ENCODE peak calls at places on chromosomes 13 and 19, in five cellular contexts. Q is GM23338, B is HepG2, R is K562, V is H1. H is an unnamed sample.

GRCh38 chr19:40807147-40808020 is 8.4 kb downstream of the EGLN2 start:
- DNase-seq in Q (peak), B (peak), R (no peak), V (peak), H (no peak)

GRCh38 chr19:34459614-34460013 is 21.9 kb upstream of the WTIP start:
- DNase-seq in Q (no peak), B (no peak), R (no peak), V (no peak), H (no peak)

GRCh38 chr13:102045713-102046112 is 356.1 kb downstream of the FGF14 start:
- DNase-seq in Q (peak), B (no peak), R (no peak), V (no peak), H (no peak)

GRCh38 chr13:97279913-97280312 is 57.8 kb downstream of the MBNL2 start:
- DNase-seq in Q (no peak), B (no peak), R (no peak), V (no peak), H (no peak)

GRCh38 chr19:33486936-33487793 is 34.4 kb downstream of the PEPD start:
- DNase-seq in Q (no peak), B (no peak), R (no peak), V (no peak), H (no peak)

GRCh38 chr19:42276821-42277220 is 7.8 kb downstream of the CIC start:
- DNase-seq in Q (no peak), B (no peak), R (no peak), V (no peak), H (no peak)

GRCh38 chr13:110869231-110869804 is 45.6 kb downstream of the ANKRD10 start:
- DNase-seq in Q (peak), B (no peak), R (peak), V (no peak), H (no peak)

GRCh38 chr13:41139296-41139966 is 6.8 kb upstream of the KBTBD6 start:
- DNase-seq in Q (no peak), B (no peak), R (no peak), V (no peak), H (no peak)

GRCh38 chr13:23792680-23793079 is 96.5 kb downstream of the MIPEP start:
- DNase-seq in Q (no peak), B (no peak), R (no peak), V (no peak), H (no peak)

GRCh38 chr19:12035220-12036172 is at the start of gene ZNF433:
- DNase-seq in Q (peak), B (peak), R (peak), V (peak), H (no peak)

GRCh38 chr13:113884821-113885220 is 20.9 kb upstream of the GAS6 start:
- DNase-seq in Q (no peak), B (no peak), R (no peak), V (no peak), H (no peak)

GRCh38 chr19:29121684-29122083 is 91.3 kb downstream of the UQCRFS1 start:
- DNase-seq in Q (peak), B (no peak), R (peak), V (peak), H (no peak)

GRCh38 chr13:37075164-37075563 is 15.7 kb upstream of the SUPT20H start:
- DNase-seq in Q (peak), B (no peak), R (no peak), V (no peak), H (no peak)

GRCh38 chr13:28100149-28101121 is at the start of gene FLT3:
- DNase-seq in Q (peak), B (no peak), R (no peak), V (peak), H (no peak)

GRCh38 chr13:29270536-29271045 is 324.9 kb downstream of the SLC7A1 start:
- DNase-seq in Q (no peak), B (no peak), R (no peak), V (no peak), H (no peak)

GRCh38 chr13:45851171-45851889 is at the start of gene SIAH3:
- DNase-seq in Q (peak), B (no peak), R (no peak), V (peak), H (no peak)

GRCh38 chr19:12838182-12838890 is at the start of gene MAST1:
- DNase-seq in Q (peak), B (no peak), R (peak), V (peak), H (no peak)

GRCh38 chr13:109119886-109120285 is 490.5 kb downstream of the MYO16 start:
- DNase-seq in Q (no peak), B (no peak), R (no peak), V (no peak), H (no peak)

GRCh38 chr13:106184778-106185177 is 350.7 kb downstream of the EFNB2 start:
- DNase-seq in Q (no peak), B (no peak), R (no peak), V (no peak), H (no peak)

GRCh38 chr19:44813331-44814131 is 4.6 kb downstream of the BCAM start:
- DNase-seq in Q (peak), B (no peak), R (no peak), V (peak), H (no peak)

GRCh38 chr13:46166221-46166584 is 15.8 kb downstream of the LCP1 start:
- DNase-seq in Q (no peak), B (no peak), R (no peak), V (no peak), H (no peak)

GRCh38 chr19:33998739-33999345 is 173.5 kb upstream of the LSM14A start:
- DNase-seq in Q (no peak), B (no peak), R (no peak), V (no peak), H (no peak)

GRCh38 chr13:96817336-96817941 is 176.8 kb downstream of the OXGR1 start:
- DNase-seq in Q (peak), B (peak), R (no peak), V (no peak), H (no peak)

GRCh38 chr19:30999726-31000125 is 349.5 kb downstream of the TSHZ3 start:
- DNase-seq in Q (no peak), B (no peak), R (no peak), V (no peak), H (no peak)

GRCh38 chr19:1767464-1767933 is 14.2 kb downstream of the ONECUT3 start:
- DNase-seq in Q (no peak), B (no peak), R (peak), V (peak), H (no peak)

GRCh38 chr13:106299616-106300015 is 235.8 kb downstream of the EFNB2 start:
- DNase-seq in Q (no peak), B (no peak), R (no peak), V (no peak), H (no peak)

GRCh38 chr13:110985570-110985969 is 70.7 kb upstream of the ANKRD10 start:
- DNase-seq in Q (no peak), B (no peak), R (no peak), V (no peak), H (no peak)

GRCh38 chr19:3184847-3185481 is 766 bp upstream of the NCLN start:
- DNase-seq in Q (peak), B (no peak), R (peak), V (no peak), H (no peak)

GRCh38 chr19:2446390-2446789 is 10.4 kb downstream of the LMNB2 start:
- DNase-seq in Q (no peak), B (no peak), R (no peak), V (no peak), H (no peak)

GRCh38 chr19:57512845-57513244 is 13.1 kb downstream of the ZNF773 start:
- DNase-seq in Q (peak), B (no peak), R (no peak), V (no peak), H (no peak)

GRCh38 chr19:33624586-33625153 is 2.9 kb downstream of the CHST8 start:
- DNase-seq in Q (no peak), B (no peak), R (no peak), V (no peak), H (no peak)

GRCh38 chr19:50312967-50313811 is 16.0 kb downstream of the KCNC3 start:
- DNase-seq in Q (peak), B (no peak), R (no peak), V (no peak), H (no peak)

GRCh38 chr19:38725469-38726283 is 18.6 kb downstream of the CAPN12 start:
- DNase-seq in Q (no peak), B (no peak), R (no peak), V (no peak), H (no peak)

GRCh38 chr19:5484398-5485285 is 29.4 kb downstream of the ZNRF4 start:
- DNase-seq in Q (peak), B (peak), R (no peak), V (no peak), H (no peak)

GRCh38 chr13:30142502-30143211 is 164.7 kb downstream of the KATNAL1 start:
- DNase-seq in Q (peak), B (peak), R (no peak), V (no peak), H (no peak)

GRCh38 chr13:114041493-114041892 is 67.6 kb upstream of the C13orf46 start:
- DNase-seq in Q (no peak), B (no peak), R (no peak), V (no peak), H (no peak)

GRCh38 chr19:44905437-44906160 is at the start of gene APOE:
- DNase-seq in Q (peak), B (peak), R (peak), V (peak), H (no peak)

GRCh38 chr19:32039446-32039845 is 306.0 kb upstream of the ZNF507 start:
- DNase-seq in Q (no peak), B (no peak), R (no peak), V (no peak), H (no peak)

GRCh38 chr19:32040246-32040645 is 305.2 kb upstream of the ZNF507 start:
- DNase-seq in Q (no peak), B (no peak), R (no peak), V (no peak), H (no peak)

GRCh38 chr19:32037998-32038732 is 307.2 kb upstream of the ZNF507 start:
- DNase-seq in Q (no peak), B (no peak), R (no peak), V (no peak), H (no peak)

DNA sequence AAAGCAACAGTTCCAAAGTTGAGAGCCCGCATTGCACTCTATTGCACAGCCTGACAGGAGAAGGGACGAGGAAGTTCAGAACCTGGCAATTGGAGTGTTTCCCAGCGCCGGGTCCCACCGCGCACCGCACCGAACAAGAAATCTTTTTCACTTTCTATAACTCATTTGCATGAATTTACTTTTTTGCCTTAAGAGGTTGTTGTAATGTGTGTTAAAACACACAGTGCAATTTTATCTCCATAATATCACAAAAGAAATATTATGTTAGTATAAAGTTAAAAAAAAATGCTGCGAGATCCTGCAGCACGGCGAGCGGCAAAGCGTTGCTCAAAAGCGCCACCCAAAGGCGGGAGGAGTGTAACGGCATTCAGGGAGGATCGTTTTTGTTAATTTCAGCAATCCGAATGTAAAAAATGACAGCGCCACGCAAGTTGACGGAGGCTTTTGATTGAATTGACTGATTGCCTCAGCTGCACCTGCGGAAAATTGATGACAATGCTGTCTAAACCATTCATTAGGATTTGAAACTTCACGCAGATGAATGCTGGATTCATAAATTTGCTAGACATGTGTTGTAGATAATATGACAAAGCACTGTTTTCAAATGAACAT is 303.6 kb upstream of the ZNF507 start:
- DNase-seq in Q (peak), B (peak), R (peak), V (peak), H (no peak)
- TF ChIP-seq EZH2 in Q (no peak), B (no peak), R (no peak), V (no peak), H (no peak)

GRCh38 chr13:100513171-100513570 is 75.4 kb downstream of the GGACT start:
- DNase-seq in Q (no peak), B (no peak), R (no peak), V (no peak), H (no peak)

GRCh38 chr13:100514788-100515409 is 73.7 kb downstream of the GGACT start:
- DNase-seq in Q (peak), B (peak), R (peak), V (peak), H (peak)

GRCh38 chr13:100515410-100515800 is 73.2 kb downstream of the GGACT start:
- DNase-seq in Q (peak), B (no peak), R (no peak), V (no peak), H (no peak)

GRCh38 chr13:100512422-100512821 is 76.2 kb downstream of the GGACT start:
- DNase-seq in Q (no peak), B (no peak), R (no peak), V (no peak), H (no peak)

GRCh38 chr13:100513987-100514670 is 74.5 kb downstream of the GGACT start:
- DNase-seq in Q (no peak), B (no peak), R (no peak), V (no peak), H (no peak)
- TF ChIP-seq CREB1 in Q (no peak), B (no peak), R (no peak), V (no peak), H (no peak)

DNA sequence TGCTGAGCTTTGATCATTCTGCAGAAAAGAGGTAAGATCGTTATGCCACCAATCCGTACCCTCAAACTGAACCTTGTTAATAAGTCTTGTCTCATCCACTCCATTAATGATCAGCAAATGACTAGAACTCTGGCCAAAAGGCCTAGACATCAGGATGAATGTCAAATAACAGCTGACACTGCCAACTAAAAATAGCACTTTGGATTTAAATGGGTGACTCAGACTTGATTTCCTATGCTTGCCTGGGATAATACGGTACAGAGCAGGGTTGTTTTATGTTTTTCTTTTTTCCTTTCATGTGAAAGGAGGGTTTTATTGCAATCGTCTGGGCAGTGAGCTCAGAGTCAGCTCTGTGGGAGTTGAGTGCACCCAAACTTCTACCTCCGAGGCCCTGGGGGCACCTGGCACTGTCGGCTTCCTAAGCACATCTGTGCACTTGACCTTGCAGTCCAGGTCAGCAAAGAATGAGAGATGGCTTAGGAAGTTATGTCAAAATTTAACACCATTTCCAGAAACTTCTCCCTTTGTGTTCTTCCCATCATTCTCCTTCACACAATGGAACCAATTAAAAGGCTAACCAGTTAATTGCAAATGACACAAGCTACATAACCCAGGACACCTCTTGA is 134.1 kb downstream of the LACC1 start:
- DNase-seq in Q (no peak), B (no peak), R (no peak), V (no peak), H (no peak)
- TF ChIP-seq EZH2 in Q (no peak), B (no peak), R (no peak), V (no peak), H (no peak)

DNA sequence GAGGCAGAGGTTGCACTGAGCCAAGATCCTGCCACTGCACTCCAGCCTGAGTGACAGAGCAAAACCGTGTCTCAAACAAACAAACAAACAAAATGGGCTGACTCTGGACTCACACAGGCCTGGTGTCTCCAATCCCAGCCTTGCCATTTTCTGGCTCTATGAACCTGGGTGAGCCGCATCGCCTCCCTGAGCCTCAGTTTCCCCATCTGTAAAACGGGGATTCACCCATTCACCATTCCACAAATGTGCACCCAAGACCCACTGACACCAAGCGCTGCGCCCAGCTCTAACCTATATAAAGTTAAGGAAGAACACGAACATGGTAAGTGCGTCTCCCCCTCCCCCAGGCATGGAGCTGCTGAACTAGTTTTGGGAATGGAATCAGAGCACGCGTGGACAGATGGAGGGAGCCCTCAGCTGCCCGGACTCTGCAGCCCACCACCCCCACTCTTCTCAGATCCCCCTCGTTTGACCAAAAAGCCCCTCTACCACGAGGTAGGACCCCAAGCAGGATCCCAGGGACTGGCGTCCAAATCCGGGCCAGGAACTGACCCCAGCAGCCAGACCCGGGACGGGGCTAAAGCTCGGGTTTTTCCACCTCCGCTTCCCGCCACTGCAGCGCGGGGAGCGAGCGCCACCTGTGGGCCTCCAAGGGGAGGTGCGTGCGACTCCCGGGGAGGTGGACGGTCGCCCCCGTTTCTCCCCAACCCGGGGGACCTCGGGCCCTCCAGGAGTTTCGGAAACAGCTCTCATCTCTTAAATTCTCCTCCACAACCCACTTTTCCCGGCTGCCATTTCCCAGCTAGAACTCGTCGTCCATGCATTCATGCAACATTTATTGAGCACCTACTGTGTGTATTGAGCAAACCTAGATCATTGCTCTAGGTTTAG is 33.0 kb upstream of the ADGRE5 start:
- DNase-seq in Q (peak), B (peak), R (peak), V (peak), H (no peak)
- TF ChIP-seq CREB1 in Q (no peak), B (no peak), R (no peak), V (peak), H (no peak)

GRCh38 chr13:31824705-31825512 is 85.6 kb downstream of the RXFP2 start:
- DNase-seq in Q (no peak), B (no peak), R (no peak), V (no peak), H (peak)

DNA sequence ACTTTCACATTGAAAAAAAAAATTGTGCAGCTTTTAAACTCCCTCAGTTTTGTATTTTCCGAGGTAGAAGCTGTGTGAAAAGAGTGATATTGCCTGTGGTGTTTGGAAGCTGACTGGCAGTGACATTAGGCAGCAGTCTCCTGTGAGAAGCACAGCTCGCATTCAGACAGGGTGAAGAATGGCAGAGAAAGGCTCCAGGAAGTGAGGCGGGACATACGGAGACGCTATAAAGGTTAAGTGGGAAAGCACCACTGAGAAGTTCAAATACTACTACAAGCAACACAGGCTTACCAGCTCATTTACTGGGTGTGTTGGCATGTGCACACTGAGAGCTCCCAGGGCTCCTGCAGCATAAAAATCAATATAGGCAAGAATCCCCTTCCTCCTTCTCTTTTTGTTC is 88.4 kb downstream of the RXFP2 start:
- DNase-seq in Q (no peak), B (no peak), R (no peak), V (no peak), H (no peak)
- TF ChIP-seq EZH2 in Q (no peak), B (no peak), R (no peak), V (no peak), H (no peak)

GRCh38 chr13:51524312-51524711 is 60.0 kb upstream of the WDFY2 start:
- DNase-seq in Q (no peak), B (peak), R (no peak), V (no peak), H (no peak)

GRCh38 chr13:51524846-51525566 is 59.3 kb upstream of the WDFY2 start:
- DNase-seq in Q (no peak), B (no peak), R (no peak), V (no peak), H (no peak)

GRCh38 chr13:51525567-51526165 is 58.6 kb upstream of the WDFY2 start:
- DNase-seq in Q (no peak), B (no peak), R (no peak), V (no peak), H (no peak)

GRCh38 chr13:51520524-51520923 is 63.7 kb upstream of the WDFY2 start:
- DNase-seq in Q (no peak), B (peak), R (no peak), V (no peak), H (no peak)

DNA sequence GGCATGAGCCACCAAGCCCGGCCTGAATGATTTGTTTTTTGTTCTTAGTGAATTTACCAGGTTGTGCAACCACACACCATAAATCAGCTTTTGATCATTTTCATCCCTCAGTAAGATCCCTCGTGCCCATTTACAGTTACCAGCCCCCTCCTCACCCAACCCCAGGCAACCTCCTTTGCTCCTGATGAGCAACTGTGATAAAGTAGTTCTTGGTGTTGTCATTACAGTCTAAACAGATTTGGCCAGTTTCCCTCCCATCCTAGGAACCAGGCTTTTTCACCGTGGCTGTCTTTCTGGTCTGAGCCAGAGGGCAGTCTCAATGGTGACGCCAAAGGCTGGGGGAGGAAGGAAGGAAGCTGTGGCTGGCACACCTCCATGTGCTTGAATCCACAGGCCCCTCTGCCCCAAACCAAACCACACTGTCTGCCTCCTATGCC is 61.2 kb upstream of the WDFY2 start:
- DNase-seq in Q (no peak), B (peak), R (no peak), V (no peak), H (no peak)
- TF ChIP-seq CREB1 in Q (no peak), B (no peak), R (no peak), V (no peak), H (no peak)

GRCh38 chr13:98338312-98338711 is 161.2 kb upstream of the RNF113B start:
- DNase-seq in Q (no peak), B (no peak), R (no peak), V (no peak), H (no peak)
- TF ChIP-seq EZH2 in Q (no peak), B (no peak), R (no peak), V (no peak), H (no peak)

GRCh38 chr13:107994137-107994536 is 221.2 kb downstream of the LIG4 start:
- DNase-seq in Q (no peak), B (no peak), R (peak), V (no peak), H (no peak)
- TF ChIP-seq CREB1 in Q (no peak), B (no peak), R (no peak), V (no peak), H (no peak)